ENCODE peak calls at places on chromosomes 13 and 19, in five cellular contexts. D is body of pancreas, M is AG10803, G is left ventricle myocardium inferior, P is AG09309. X is an unnamed sample.

GRCh38 chr19:55255618-55256423 is 3.0 kb downstream of the PPP6R1 start:
- DNase-seq in D (no peak), M (peak; percentile 15), G (no peak), P (no peak), X (no peak)

GRCh38 chr13:40401911-40402776 is 264.3 kb downstream of the FOXO1 start:
- DNase-seq in D (peak; percentile 93), M (peak; percentile 96), G (peak; percentile 95), P (peak; percentile 86), X (peak; percentile 93)

GRCh38 chr13:91017031-91017668 is 330.3 kb upstream of the MIR17HG start:
- DNase-seq in D (peak; percentile 42), M (peak; percentile 12), G (no peak), P (no peak), X (peak; percentile 65)

GRCh38 chr13:41631296-41631965 is 174.1 kb downstream of the RGCC start:
- DNase-seq in D (no peak), M (peak; percentile 25), G (no peak), P (no peak), X (no peak)

GRCh38 chr19:42287017-42287825 is 14.7 kb upstream of the PRR19 start:
- DNase-seq in D (no peak), M (no peak), G (no peak), P (no peak), X (no peak)

GRCh38 chr13:28805193-28805819 is 14.8 kb upstream of the MTUS2 start:
- DNase-seq in D (no peak), M (no peak), G (peak; percentile 23), P (no peak), X (peak; percentile 78)

GRCh38 chr13:44541601-44542000 is 34.5 kb downstream of the TSC22D1 start:
- DNase-seq in D (no peak), M (no peak), G (no peak), P (no peak), X (no peak)

GRCh38 chr19:2455481-2456300 is 1.1 kb downstream of the LMNB2 start:
- DNase-seq in D (peak; percentile 32), M (no peak), G (peak; percentile 30), P (no peak), X (peak; percentile 31)

GRCh38 chr19:50292216-50292827 is 36.9 kb downstream of the KCNC3 start:
- DNase-seq in D (no peak), M (no peak), G (no peak), P (no peak), X (no peak)

GRCh38 chr13:19794552-19795143 is 11.9 kb upstream of the PSPC1 start:
- DNase-seq in D (peak; percentile 23), M (no peak), G (no peak), P (no peak), X (no peak)

GRCh38 chr13:29761815-29762214 is 88.6 kb downstream of the UBL3 start:
- DNase-seq in D (no peak), M (no peak), G (no peak), P (no peak), X (no peak)

GRCh38 chr19:2375341-2376121 is 15.5 kb downstream of the TMPRSS9 start:
- DNase-seq in D (no peak), M (no peak), G (no peak), P (no peak), X (peak; percentile 69)

GRCh38 chr13:25977216-25977615 is 74.6 kb downstream of the SHISA2 start:
- DNase-seq in D (peak; percentile 19), M (no peak), G (no peak), P (no peak), X (no peak)

GRCh38 chr19:27794444-27795042 is 1418.4 kb downstream of the UQCRFS1 start:
- DNase-seq in D (peak; percentile 13), M (peak; percentile 40), G (no peak), P (no peak), X (peak; percentile 43)

GRCh38 chr19:39553082-39553652 is 13.2 kb upstream of the EID2 start:
- DNase-seq in D (no peak), M (no peak), G (no peak), P (no peak), X (no peak)

GRCh38 chr13:113567681-113568080 is 16.9 kb upstream of the TFDP1 start:
- DNase-seq in D (no peak), M (no peak), G (no peak), P (no peak), X (peak; percentile 7)

GRCh38 chr13:45941261-45941660 is 89.7 kb upstream of the SIAH3 start:
- DNase-seq in D (no peak), M (no peak), G (no peak), P (no peak), X (no peak)

GRCh38 chr13:110193491-110193890 is 113.5 kb downstream of the COL4A1 start:
- DNase-seq in D (no peak), M (no peak), G (no peak), P (no peak), X (no peak)

GRCh38 chr13:102310691-102311432 is 91.0 kb downstream of the FGF14 start:
- DNase-seq in D (no peak), M (no peak), G (peak; percentile 54), P (no peak), X (peak; percentile 21)

GRCh38 chr19:3977242-3978143 is 6.6 kb upstream of the DAPK3 start:
- DNase-seq in D (peak; percentile 13), M (no peak), G (no peak), P (no peak), X (no peak)

GRCh38 chr13:49637989-49638388 is 9.7 kb downstream of the ARL11 start:
- DNase-seq in D (no peak), M (no peak), G (no peak), P (no peak), X (no peak)

DNA sequence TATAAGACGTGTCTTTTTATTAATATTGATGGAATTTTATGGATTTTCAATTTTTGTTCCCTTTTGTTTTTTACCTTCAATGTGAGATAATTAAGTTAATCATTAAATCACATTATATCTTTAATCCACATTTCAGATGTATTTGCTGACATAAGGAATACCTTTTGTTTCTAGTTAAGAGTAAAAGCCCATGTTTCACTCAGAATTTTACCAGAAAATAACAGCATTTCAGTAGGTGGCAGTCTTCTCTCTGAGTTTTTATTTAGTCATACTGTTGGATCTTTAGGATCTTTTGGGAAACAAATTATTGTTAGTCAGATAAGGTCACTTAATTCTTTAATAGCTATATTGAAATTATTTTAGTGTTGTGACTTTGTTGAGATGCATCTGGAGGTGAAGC is 67.9 kb downstream of the NDFIP2 start:
- DNase-seq in D (no peak), M (peak; percentile 2), G (no peak), P (no peak), X (no peak)
- TF ChIP-seq CTCF in D (peak; percentile 0), M (peak; percentile 48), G (peak; percentile 46), P (peak; percentile 32), X (no peak)

GRCh38 chr19:12788682-12789097 is 2.6 kb upstream of the JUNB start:
- DNase-seq in D (peak; percentile 89), M (peak; percentile 72), G (peak; percentile 87), P (no peak), X (peak; percentile 88)

GRCh38 chr19:12787458-12787857 is 3.8 kb upstream of the JUNB start:
- DNase-seq in D (no peak), M (no peak), G (no peak), P (no peak), X (no peak)

GRCh38 chr19:12789098-12789903 is 2.0 kb upstream of the JUNB start:
- DNase-seq in D (no peak), M (no peak), G (no peak), P (no peak), X (no peak)

GRCh38 chr19:12786950-12787349 is 4.3 kb upstream of the JUNB start:
- DNase-seq in D (no peak), M (no peak), G (no peak), P (no peak), X (peak; percentile 44)

DNA sequence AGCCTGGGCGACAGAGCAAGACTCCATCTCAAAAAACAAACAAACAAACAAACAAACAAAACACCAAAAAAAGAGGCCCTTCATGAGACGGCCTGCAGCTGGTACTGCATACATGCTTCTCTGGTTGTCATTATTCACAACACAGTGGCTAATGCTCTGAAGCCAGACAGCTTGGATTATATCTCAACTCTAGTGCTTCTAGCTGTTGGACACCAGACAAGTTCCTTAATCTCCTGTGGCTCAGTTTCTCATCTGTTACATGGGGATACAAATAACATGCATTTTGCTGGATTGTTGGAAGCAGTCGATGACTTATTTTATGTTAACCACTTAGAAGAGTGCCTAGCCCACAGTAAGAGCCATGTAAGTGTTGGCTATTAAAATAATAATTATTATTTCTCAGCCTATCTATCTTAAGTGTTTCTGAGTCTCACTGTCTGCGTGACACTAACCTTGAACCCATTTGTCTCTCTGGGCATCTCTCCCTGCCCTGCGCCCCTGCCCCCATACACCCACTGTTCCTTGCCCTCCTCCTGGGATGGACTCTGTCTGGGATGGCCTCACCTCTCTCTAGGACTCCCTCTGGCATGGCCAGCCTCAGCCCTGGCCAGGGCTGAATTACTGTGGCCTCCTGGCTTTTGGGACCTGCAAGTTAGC is 3.1 kb upstream of the JUNB start:
- DNase-seq in D (no peak), M (no peak), G (no peak), P (no peak), X (no peak)
- H3K4me3 ChIP-seq in D (no peak overlapping the region), M (peak overlapping the region; percentile 99), G (peak overlapping the region; percentile 76), P (no peak overlapping the region), X (no peak overlapping the region)

GRCh38 chr13:35720690-35721554 is 244.4 kb upstream of the MAB21L1 start:
- DNase-seq in D (peak; percentile 33), M (peak; percentile 67), G (no peak), P (no peak), X (peak; percentile 65)
- TF ChIP-seq CTCF in D (peak; percentile 77), M (peak; percentile 97), G (peak; percentile 91), P (peak; percentile 98), X (peak; percentile 73)

GRCh38 chr19:58543826-58544590 is at the start of gene TRIM28:
- DNase-seq in D (peak; percentile 99), M (peak; percentile 99), G (peak; percentile 98), P (peak; percentile 97), X (peak; percentile 98)

GRCh38 chr19:58536852-58537798 is 6.7 kb upstream of the TRIM28 start:
- DNase-seq in D (no peak), M (no peak), G (no peak), P (no peak), X (no peak)

GRCh38 chr19:58535857-58536256 is 8.0 kb upstream of the TRIM28 start:
- DNase-seq in D (no peak), M (no peak), G (no peak), P (no peak), X (no peak)

GRCh38 chr19:58538257-58539168 is 5.4 kb upstream of the TRIM28 start:
- DNase-seq in D (peak; percentile 24), M (no peak), G (peak; percentile 33), P (no peak), X (no peak)
- H3K4me3 ChIP-seq in D (no peak overlapping the region), M (no peak overlapping the region), G (peak overlapping the region; percentile 58), P (no peak overlapping the region), X (peak overlapping the region; percentile 4)

GRCh38 chr19:29509456-29509855 is 16.3 kb upstream of the VSTM2B start:
- DNase-seq in D (no peak), M (no peak), G (no peak), P (no peak), X (no peak)

GRCh38 chr19:29505034-29505824 is 20.6 kb upstream of the VSTM2B start:
- DNase-seq in D (no peak), M (no peak), G (no peak), P (no peak), X (no peak)

GRCh38 chr19:29506619-29506911 is 19.2 kb upstream of the VSTM2B start:
- DNase-seq in D (no peak), M (no peak), G (no peak), P (no peak), X (no peak)

GRCh38 chr19:29508181-29508580 is 17.6 kb upstream of the VSTM2B start:
- DNase-seq in D (no peak), M (no peak), G (no peak), P (no peak), X (no peak)

GRCh38 chr19:29507081-29507860 is 18.5 kb upstream of the VSTM2B start:
- DNase-seq in D (no peak), M (no peak), G (no peak), P (no peak), X (no peak)
- TF ChIP-seq CTCF in D (no peak), M (no peak), G (no peak), P (no peak), X (no peak)

GRCh38 chr19:6287269-6287885 is 7.6 kb upstream of the MLLT1 start:
- DNase-seq in D (no peak), M (no peak), G (no peak), P (no peak), X (no peak)
- H3K4me3 ChIP-seq in D (no peak overlapping the region), M (no peak overlapping the region), G (no peak overlapping the region), P (no peak overlapping the region), X (no peak overlapping the region)